ENCODE peak calls at places on chromosomes 7 and 10, in four cellular contexts. One of them, this sample, is unnamed. For H3K4me1, the result is how much of the 10 kb centered on the place peaks cover.

GRCh38 chr10:33134011-33134751 is 176.2 kb upstream of the ITGB1 start:
- DNase-seq in thoracic aorta: peak
- DNase-seq in lower lobe of right lung: peak
- DNase-seq in CD8-positive, alpha-beta memory T cell: peak
- DNase-seq in this sample: no peak

GRCh38 chr7:95688931-95689453 is 83.4 kb upstream of the DYNC1I1 start:
- DNase-seq in lower lobe of right lung: no peak
- DNase-seq in thoracic aorta: no peak
- DNase-seq in CD8-positive, alpha-beta memory T cell: no peak
- DNase-seq in this sample: no peak

GRCh38 chr7:88522771-88523316 is 216.2 kb upstream of the STEAP4 start:
- DNase-seq in CD8-positive, alpha-beta memory T cell: no peak
- DNase-seq in lower lobe of right lung: no peak
- DNase-seq in thoracic aorta: no peak
- DNase-seq in this sample: no peak

GRCh38 chr10:101095550-101096213 is 33.9 kb downstream of the KAZALD1 start:
- DNase-seq in thoracic aorta: no peak
- DNase-seq in CD8-positive, alpha-beta memory T cell: peak
- DNase-seq in lower lobe of right lung: peak
- DNase-seq in this sample: peak

GRCh38 chr7:77549103-77549870 is 12.2 kb downstream of the PTPN12 start:
- DNase-seq in lower lobe of right lung: no peak
- DNase-seq in CD8-positive, alpha-beta memory T cell: no peak
- DNase-seq in thoracic aorta: no peak
- DNase-seq in this sample: no peak

GRCh38 chr7:130008941-130009847 is 42.0 kb downstream of the ZC3HC1 start:
- DNase-seq in thoracic aorta: no peak
- DNase-seq in CD8-positive, alpha-beta memory T cell: no peak
- DNase-seq in lower lobe of right lung: peak
- DNase-seq in this sample: peak

GRCh38 chr7:139078911-139079310 is 30.6 kb downstream of the ZC3HAV1 start:
- DNase-seq in CD8-positive, alpha-beta memory T cell: no peak
- DNase-seq in lower lobe of right lung: no peak
- DNase-seq in thoracic aorta: no peak
- DNase-seq in this sample: no peak

GRCh38 chr10:80382989-80383388 is 25.4 kb upstream of the PRXL2A start:
- DNase-seq in CD8-positive, alpha-beta memory T cell: peak
- DNase-seq in thoracic aorta: no peak
- DNase-seq in lower lobe of right lung: no peak
- DNase-seq in this sample: no peak

GRCh38 chr10:22379059-22379458 is 33.8 kb downstream of the SPAG6 start:
- DNase-seq in thoracic aorta: no peak
- DNase-seq in lower lobe of right lung: no peak
- DNase-seq in CD8-positive, alpha-beta memory T cell: no peak
- DNase-seq in this sample: no peak

GRCh38 chr10:84026821-84027257 is 112.5 kb upstream of the GHITM start:
- DNase-seq in CD8-positive, alpha-beta memory T cell: no peak
- DNase-seq in thoracic aorta: no peak
- DNase-seq in lower lobe of right lung: no peak
- DNase-seq in this sample: no peak

GRCh38 chr10:101451589-101452190 is 97.7 kb downstream of the BTRC start:
- DNase-seq in lower lobe of right lung: no peak
- DNase-seq in CD8-positive, alpha-beta memory T cell: no peak
- DNase-seq in thoracic aorta: no peak
- DNase-seq in this sample: no peak

GRCh38 chr7:116582164-116582732 is 57.4 kb downstream of the CAV1 start:
- DNase-seq in lower lobe of right lung: no peak
- DNase-seq in thoracic aorta: no peak
- DNase-seq in CD8-positive, alpha-beta memory T cell: no peak
- DNase-seq in this sample: no peak

GRCh38 chr7:141654551-141654950 is 47.4 kb downstream of the DENND11 start:
- DNase-seq in CD8-positive, alpha-beta memory T cell: peak
- DNase-seq in lower lobe of right lung: no peak
- DNase-seq in thoracic aorta: no peak
- DNase-seq in this sample: no peak

GRCh38 chr7:129009437-129009836 is 45.5 kb downstream of the TNPO3 start:
- DNase-seq in thoracic aorta: no peak
- DNase-seq in CD8-positive, alpha-beta memory T cell: no peak
- DNase-seq in lower lobe of right lung: no peak
- DNase-seq in this sample: no peak

GRCh38 chr7:15490261-15490660 is 71.6 kb downstream of the AGMO start:
- DNase-seq in lower lobe of right lung: no peak
- DNase-seq in CD8-positive, alpha-beta memory T cell: no peak
- DNase-seq in thoracic aorta: no peak
- DNase-seq in this sample: no peak

GRCh38 chr7:106074257-106074656 is 37.9 kb downstream of the SYPL1 start:
- DNase-seq in lower lobe of right lung: no peak
- DNase-seq in CD8-positive, alpha-beta memory T cell: no peak
- DNase-seq in thoracic aorta: no peak
- DNase-seq in this sample: no peak

GRCh38 chr7:106076537-106076936 is 35.6 kb downstream of the SYPL1 start:
- DNase-seq in CD8-positive, alpha-beta memory T cell: no peak
- DNase-seq in thoracic aorta: no peak
- DNase-seq in lower lobe of right lung: no peak
- DNase-seq in this sample: no peak

GRCh38 chr7:106073701-106074100 is 38.4 kb downstream of the SYPL1 start:
- DNase-seq in CD8-positive, alpha-beta memory T cell: no peak
- DNase-seq in lower lobe of right lung: no peak
- DNase-seq in thoracic aorta: no peak
- DNase-seq in this sample: no peak

GRCh38 chr7:106072715-106073091 is 39.4 kb downstream of the SYPL1 start:
- DNase-seq in lower lobe of right lung: no peak
- DNase-seq in CD8-positive, alpha-beta memory T cell: no peak
- DNase-seq in thoracic aorta: no peak
- DNase-seq in this sample: no peak

GRCh38 chr7:106075937-106076336 is 36.2 kb downstream of the SYPL1 start:
- DNase-seq in lower lobe of right lung: no peak
- DNase-seq in thoracic aorta: no peak
- DNase-seq in CD8-positive, alpha-beta memory T cell: no peak
- DNase-seq in this sample: no peak
- H3K4me1 ChIP-seq in lower lobe of right lung: under half
- H3K4me1 ChIP-seq in thoracic aorta: under half
- H3K4me1 ChIP-seq in CD8-positive, alpha-beta memory T cell: under half
- H3K4me1 ChIP-seq in this sample: under half

GRCh38 chr10:46097576-46098317 is 51.7 kb upstream of the MSMB start:
- DNase-seq in CD8-positive, alpha-beta memory T cell: no peak
- DNase-seq in lower lobe of right lung: no peak
- DNase-seq in thoracic aorta: no peak
- DNase-seq in this sample: no peak

GRCh38 chr10:46094931-46095755 is 49.1 kb upstream of the MSMB start:
- DNase-seq in thoracic aorta: no peak
- DNase-seq in CD8-positive, alpha-beta memory T cell: no peak
- DNase-seq in lower lobe of right lung: no peak
- DNase-seq in this sample: no peak

GRCh38 chr10:46096909-46097575 is 51.0 kb upstream of the MSMB start:
- DNase-seq in lower lobe of right lung: no peak
- DNase-seq in CD8-positive, alpha-beta memory T cell: no peak
- DNase-seq in thoracic aorta: no peak
- DNase-seq in this sample: no peak

GRCh38 chr10:46096426-46096825 is 50.4 kb upstream of the MSMB start:
- DNase-seq in thoracic aorta: no peak
- DNase-seq in lower lobe of right lung: no peak
- DNase-seq in CD8-positive, alpha-beta memory T cell: no peak
- DNase-seq in this sample: no peak

GRCh38 chr10:46098379-46098778 is 52.3 kb upstream of the MSMB start:
- DNase-seq in thoracic aorta: no peak
- DNase-seq in CD8-positive, alpha-beta memory T cell: no peak
- DNase-seq in lower lobe of right lung: no peak
- DNase-seq in this sample: no peak
- H3K4me1 ChIP-seq in thoracic aorta: under half
- H3K4me1 ChIP-seq in CD8-positive, alpha-beta memory T cell: under half
- H3K4me1 ChIP-seq in lower lobe of right lung: under half
- H3K4me1 ChIP-seq in this sample: under half

GRCh38 chr7:2807846-2808772 is 36.0 kb downstream of the GNA12 start:
- DNase-seq in thoracic aorta: no peak
- DNase-seq in CD8-positive, alpha-beta memory T cell: no peak
- DNase-seq in lower lobe of right lung: no peak
- DNase-seq in this sample: no peak

GRCh38 chr7:2804227-2804763 is 39.8 kb downstream of the GNA12 start:
- DNase-seq in thoracic aorta: no peak
- DNase-seq in CD8-positive, alpha-beta memory T cell: no peak
- DNase-seq in lower lobe of right lung: no peak
- DNase-seq in this sample: no peak

GRCh38 chr7:2807455-2807845 is 36.7 kb downstream of the GNA12 start:
- DNase-seq in thoracic aorta: no peak
- DNase-seq in CD8-positive, alpha-beta memory T cell: no peak
- DNase-seq in lower lobe of right lung: no peak
- DNase-seq in this sample: no peak

GRCh38 chr7:2805213-2806003 is 38.7 kb downstream of the GNA12 start:
- DNase-seq in thoracic aorta: no peak
- DNase-seq in CD8-positive, alpha-beta memory T cell: no peak
- DNase-seq in lower lobe of right lung: no peak
- DNase-seq in this sample: no peak

DNA sequence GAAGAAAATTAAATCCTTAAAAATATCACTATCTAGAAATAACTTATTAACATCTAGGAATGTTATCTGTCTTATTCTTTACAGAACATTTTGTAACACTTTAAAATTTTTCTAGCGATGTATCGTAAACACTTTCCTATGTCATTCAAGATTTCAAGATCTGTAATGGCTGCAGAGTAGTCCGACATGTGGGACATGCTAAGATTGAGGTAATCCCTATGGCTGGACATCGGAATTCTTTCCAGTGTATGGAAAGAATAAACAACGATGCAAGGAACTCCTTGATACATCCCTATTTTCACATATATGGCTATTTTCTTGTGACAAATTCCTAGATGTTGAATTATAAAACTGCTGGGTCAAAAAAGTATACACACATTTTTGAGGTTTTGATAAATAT is 37.5 kb downstream of the GNA12 start:
- DNase-seq in thoracic aorta: no peak
- DNase-seq in CD8-positive, alpha-beta memory T cell: no peak
- DNase-seq in lower lobe of right lung: no peak
- DNase-seq in this sample: no peak
- H3K4me1 ChIP-seq in thoracic aorta: under half
- H3K4me1 ChIP-seq in CD8-positive, alpha-beta memory T cell: under half
- H3K4me1 ChIP-seq in lower lobe of right lung: half or more
- H3K4me1 ChIP-seq in this sample: under half

GRCh38 chr7:30915751-30916150 is 4.1 kb downstream of the AQP1 start:
- DNase-seq in thoracic aorta: no peak
- DNase-seq in lower lobe of right lung: peak
- DNase-seq in CD8-positive, alpha-beta memory T cell: no peak
- DNase-seq in this sample: no peak
- H3K4me1 ChIP-seq in thoracic aorta: half or more
- H3K4me1 ChIP-seq in lower lobe of right lung: under half
- H3K4me1 ChIP-seq in CD8-positive, alpha-beta memory T cell: under half
- H3K4me1 ChIP-seq in this sample: under half

DNA sequence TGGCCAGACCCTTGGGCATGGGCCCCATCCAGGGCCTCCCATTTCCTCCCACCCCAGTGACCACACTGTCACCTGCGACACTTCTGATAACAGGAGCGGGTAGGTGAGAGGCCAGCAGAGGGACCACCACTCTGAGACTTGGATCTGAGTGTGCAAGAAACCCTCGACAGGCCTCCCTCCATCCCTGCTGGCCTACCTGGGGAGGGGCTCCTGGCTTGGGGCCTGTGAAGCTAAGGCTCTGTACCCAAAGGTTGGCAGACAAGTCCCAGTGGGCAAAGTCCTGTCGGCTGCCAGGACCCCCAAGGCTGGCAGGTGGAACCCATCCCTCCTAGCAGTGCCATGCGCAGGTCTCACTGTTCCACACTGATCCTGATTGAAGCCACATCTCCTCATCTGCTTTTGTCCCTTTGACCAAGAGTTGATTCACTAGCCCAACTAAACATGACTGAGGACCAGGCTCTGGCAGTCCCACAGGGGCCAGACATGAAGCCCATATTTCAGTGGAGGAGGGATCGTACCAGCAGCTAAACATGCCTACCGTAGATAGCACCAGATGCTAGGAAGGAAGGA is 1.2 kb upstream of the PGAM2 start:
- DNase-seq in thoracic aorta: no peak
- DNase-seq in CD8-positive, alpha-beta memory T cell: no peak
- DNase-seq in lower lobe of right lung: peak
- DNase-seq in this sample: peak
- H3K4me1 ChIP-seq in thoracic aorta: under half
- H3K4me1 ChIP-seq in CD8-positive, alpha-beta memory T cell: under half
- H3K4me1 ChIP-seq in lower lobe of right lung: under half
- H3K4me1 ChIP-seq in this sample: under half

GRCh38 chr10:15136960-15137359 is 31.5 kb downstream of the NMT2 start:
- DNase-seq in CD8-positive, alpha-beta memory T cell: no peak
- DNase-seq in thoracic aorta: no peak
- DNase-seq in lower lobe of right lung: no peak
- DNase-seq in this sample: no peak

GRCh38 chr10:15140640-15141039 is 27.9 kb downstream of the NMT2 start:
- DNase-seq in lower lobe of right lung: no peak
- DNase-seq in thoracic aorta: no peak
- DNase-seq in CD8-positive, alpha-beta memory T cell: no peak
- DNase-seq in this sample: no peak

GRCh38 chr10:15137636-15138035 is 30.9 kb downstream of the NMT2 start:
- DNase-seq in CD8-positive, alpha-beta memory T cell: no peak
- DNase-seq in lower lobe of right lung: no peak
- DNase-seq in thoracic aorta: no peak
- DNase-seq in this sample: no peak

GRCh38 chr10:15144788-15145187 is 23.7 kb downstream of the NMT2 start:
- DNase-seq in thoracic aorta: no peak
- DNase-seq in CD8-positive, alpha-beta memory T cell: no peak
- DNase-seq in lower lobe of right lung: no peak
- DNase-seq in this sample: no peak

DNA sequence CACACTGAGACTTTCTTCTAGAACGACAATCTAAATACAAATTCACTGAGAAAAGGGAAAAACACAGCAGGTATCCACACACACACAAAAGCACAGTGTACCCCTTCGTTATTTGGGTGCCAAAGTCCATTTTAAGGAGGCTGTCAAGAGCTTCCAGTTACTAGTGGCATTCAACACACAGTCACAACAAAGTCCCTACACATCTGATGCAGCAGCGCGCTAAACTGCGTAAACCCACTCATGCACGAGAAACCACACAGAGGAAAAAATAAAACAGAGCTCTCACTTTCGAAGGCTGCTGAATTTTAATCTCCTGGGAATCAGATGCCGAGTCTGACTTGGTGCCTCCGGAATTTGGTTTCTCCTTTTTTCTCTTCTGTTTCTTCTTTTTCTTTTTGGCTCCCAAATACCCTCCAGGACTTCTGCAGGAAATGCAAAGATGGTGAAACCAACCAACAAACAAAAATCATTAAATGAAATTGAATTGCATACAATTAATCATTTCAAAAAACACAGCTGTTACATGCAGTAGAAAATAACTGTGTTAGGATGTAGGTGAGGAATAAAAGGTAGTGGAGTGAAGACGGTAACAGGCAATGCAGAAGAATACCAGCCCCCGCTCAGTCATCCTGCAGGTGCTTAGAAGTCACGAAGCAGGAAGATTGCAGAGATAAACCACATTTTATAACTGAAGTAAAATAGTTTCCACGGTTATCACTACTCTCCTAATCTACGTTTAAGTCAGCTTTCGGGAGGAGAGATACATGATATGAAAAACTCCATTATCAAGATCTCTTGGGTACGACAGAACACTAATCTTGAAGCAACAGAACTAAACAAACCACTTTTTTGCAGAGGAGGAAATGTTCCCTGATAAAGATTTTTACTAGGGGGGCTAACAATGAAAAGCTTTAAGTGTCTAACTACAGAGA is 27.1 kb downstream of the NMT2 start:
- DNase-seq in thoracic aorta: no peak
- DNase-seq in CD8-positive, alpha-beta memory T cell: no peak
- DNase-seq in lower lobe of right lung: no peak
- DNase-seq in this sample: no peak
- H3K4me1 ChIP-seq in thoracic aorta: under half
- H3K4me1 ChIP-seq in CD8-positive, alpha-beta memory T cell: under half
- H3K4me1 ChIP-seq in lower lobe of right lung: under half
- H3K4me1 ChIP-seq in this sample: under half

This sample was measured in breast epithelium.